ENCODE peak calls at places on chromosome 14, in seven cellular contexts. One of them, this sample, is unnamed. For H3K36me3, the result is how much of the 10 kb centered on the place peaks cover.

GRCh38 chr14:23319746-23320583 is 1.3 kb upstream of the PABPN1 start:
- DNase-seq in heart left ventricle: no peak
- DNase-seq in endodermal cell: peak
- DNase-seq in CD8-positive, alpha-beta memory T cell: no peak
- DNase-seq in aorta: no peak
- DNase-seq in body of pancreas: no peak
- DNase-seq in lower lobe of right lung: no peak
- DNase-seq in this sample: no peak

GRCh38 chr14:44700184-44700583 is 193.1 kb upstream of the FSCB start:
- DNase-seq in heart left ventricle: no peak
- DNase-seq in body of pancreas: no peak
- DNase-seq in endodermal cell: no peak
- DNase-seq in aorta: no peak
- DNase-seq in lower lobe of right lung: no peak
- DNase-seq in CD8-positive, alpha-beta memory T cell: no peak
- DNase-seq in this sample: no peak

GRCh38 chr14:105142651-105143450 is 25.7 kb downstream of the JAG2 start:
- DNase-seq in aorta: no peak
- DNase-seq in body of pancreas: no peak
- DNase-seq in CD8-positive, alpha-beta memory T cell: no peak
- DNase-seq in endodermal cell: peak
- DNase-seq in heart left ventricle: peak
- DNase-seq in lower lobe of right lung: no peak
- DNase-seq in this sample: peak

GRCh38 chr14:29851397-29851796 is 76.2 kb downstream of the PRKD1 start:
- DNase-seq in aorta: no peak
- DNase-seq in body of pancreas: no peak
- DNase-seq in CD8-positive, alpha-beta memory T cell: no peak
- DNase-seq in lower lobe of right lung: no peak
- DNase-seq in heart left ventricle: no peak
- DNase-seq in endodermal cell: no peak
- DNase-seq in this sample: no peak

GRCh38 chr14:101125719-101126375 is 222.3 kb upstream of the RTL1 start:
- DNase-seq in lower lobe of right lung: no peak
- DNase-seq in endodermal cell: peak
- DNase-seq in body of pancreas: no peak
- DNase-seq in aorta: no peak
- DNase-seq in CD8-positive, alpha-beta memory T cell: no peak
- DNase-seq in heart left ventricle: peak
- DNase-seq in this sample: peak

GRCh38 chr14:61769893-61770292 is 7.7 kb downstream of the SNAPC1 start:
- DNase-seq in CD8-positive, alpha-beta memory T cell: no peak
- DNase-seq in heart left ventricle: no peak
- DNase-seq in lower lobe of right lung: no peak
- DNase-seq in body of pancreas: no peak
- DNase-seq in aorta: no peak
- DNase-seq in endodermal cell: no peak
- DNase-seq in this sample: no peak

GRCh38 chr14:46820291-46820690 is 168.7 kb upstream of the RPL10L start:
- DNase-seq in body of pancreas: no peak
- DNase-seq in lower lobe of right lung: peak
- DNase-seq in CD8-positive, alpha-beta memory T cell: no peak
- DNase-seq in aorta: peak
- DNase-seq in endodermal cell: peak
- DNase-seq in heart left ventricle: peak
- DNase-seq in this sample: no peak

GRCh38 chr14:102927878-102928411 is 5.5 kb downstream of the AMN start:
- DNase-seq in body of pancreas: no peak
- DNase-seq in lower lobe of right lung: peak
- DNase-seq in CD8-positive, alpha-beta memory T cell: no peak
- DNase-seq in endodermal cell: peak
- DNase-seq in aorta: no peak
- DNase-seq in heart left ventricle: peak
- DNase-seq in this sample: no peak

GRCh38 chr14:20609215-20610001 is 18.2 kb upstream of the RNASE12 start:
- DNase-seq in body of pancreas: peak
- DNase-seq in endodermal cell: peak
- DNase-seq in lower lobe of right lung: peak
- DNase-seq in aorta: peak
- DNase-seq in CD8-positive, alpha-beta memory T cell: peak
- DNase-seq in heart left ventricle: no peak
- DNase-seq in this sample: peak

GRCh38 chr14:81313775-81314429 is 86.2 kb downstream of the STON2 start:
- DNase-seq in lower lobe of right lung: no peak
- DNase-seq in aorta: no peak
- DNase-seq in CD8-positive, alpha-beta memory T cell: no peak
- DNase-seq in body of pancreas: no peak
- DNase-seq in heart left ventricle: no peak
- DNase-seq in endodermal cell: peak
- DNase-seq in this sample: no peak

GRCh38 chr14:104286496-104286895 is 148.1 kb downstream of the KIF26A start:
- DNase-seq in heart left ventricle: peak
- DNase-seq in endodermal cell: no peak
- DNase-seq in body of pancreas: no peak
- DNase-seq in CD8-positive, alpha-beta memory T cell: no peak
- DNase-seq in lower lobe of right lung: peak
- DNase-seq in aorta: peak
- DNase-seq in this sample: no peak

GRCh38 chr14:23068792-23069412 is 11.6 kb upstream of the CDH24 start:
- DNase-seq in lower lobe of right lung: no peak
- DNase-seq in CD8-positive, alpha-beta memory T cell: peak
- DNase-seq in aorta: peak
- DNase-seq in heart left ventricle: no peak
- DNase-seq in body of pancreas: peak
- DNase-seq in endodermal cell: peak
- DNase-seq in this sample: peak

GRCh38 chr14:67457782-67458181 is 30.7 kb downstream of the TMEM229B start:
- DNase-seq in heart left ventricle: no peak
- DNase-seq in endodermal cell: peak
- DNase-seq in CD8-positive, alpha-beta memory T cell: no peak
- DNase-seq in body of pancreas: peak
- DNase-seq in lower lobe of right lung: peak
- DNase-seq in aorta: no peak
- DNase-seq in this sample: no peak

GRCh38 chr14:37985826-37986470 is 221.8 kb upstream of the SSTR1 start:
- DNase-seq in heart left ventricle: no peak
- DNase-seq in endodermal cell: peak
- DNase-seq in CD8-positive, alpha-beta memory T cell: no peak
- DNase-seq in body of pancreas: peak
- DNase-seq in aorta: no peak
- DNase-seq in lower lobe of right lung: no peak
- DNase-seq in this sample: no peak

GRCh38 chr14:29757188-29757680 is 170.4 kb downstream of the PRKD1 start:
- DNase-seq in endodermal cell: no peak
- DNase-seq in aorta: no peak
- DNase-seq in CD8-positive, alpha-beta memory T cell: no peak
- DNase-seq in heart left ventricle: no peak
- DNase-seq in lower lobe of right lung: no peak
- DNase-seq in body of pancreas: no peak
- DNase-seq in this sample: no peak

GRCh38 chr14:50835280-50835679 is 4.3 kb upstream of the NIN start:
- DNase-seq in body of pancreas: no peak
- DNase-seq in endodermal cell: no peak
- DNase-seq in aorta: no peak
- DNase-seq in heart left ventricle: no peak
- DNase-seq in lower lobe of right lung: no peak
- DNase-seq in CD8-positive, alpha-beta memory T cell: no peak
- DNase-seq in this sample: no peak

GRCh38 chr14:102362084-102362483 is 606 bp downstream of the CINP start:
- DNase-seq in aorta: no peak
- DNase-seq in heart left ventricle: no peak
- DNase-seq in CD8-positive, alpha-beta memory T cell: no peak
- DNase-seq in lower lobe of right lung: no peak
- DNase-seq in endodermal cell: no peak
- DNase-seq in body of pancreas: no peak
- DNase-seq in this sample: no peak

GRCh38 chr14:95300697-95301526 is 18.8 kb downstream of the CLMN start:
- DNase-seq in heart left ventricle: no peak
- DNase-seq in lower lobe of right lung: no peak
- DNase-seq in endodermal cell: no peak
- DNase-seq in CD8-positive, alpha-beta memory T cell: no peak
- DNase-seq in body of pancreas: no peak
- DNase-seq in aorta: no peak
- DNase-seq in this sample: no peak

GRCh38 chr14:79161576-79161975 is 991.4 kb downstream of the NRXN3 start:
- DNase-seq in endodermal cell: peak
- DNase-seq in lower lobe of right lung: no peak
- DNase-seq in aorta: no peak
- DNase-seq in CD8-positive, alpha-beta memory T cell: no peak
- DNase-seq in heart left ventricle: no peak
- DNase-seq in body of pancreas: no peak
- DNase-seq in this sample: no peak

GRCh38 chr14:68612049-68612448 is 180.8 kb downstream of the ZFP36L1 start:
- DNase-seq in aorta: no peak
- DNase-seq in body of pancreas: no peak
- DNase-seq in lower lobe of right lung: no peak
- DNase-seq in endodermal cell: no peak
- DNase-seq in heart left ventricle: no peak
- DNase-seq in CD8-positive, alpha-beta memory T cell: no peak
- DNase-seq in this sample: peak

GRCh38 chr14:95895720-95896119 is 19.1 kb downstream of the TUNAR start:
- DNase-seq in lower lobe of right lung: no peak
- DNase-seq in CD8-positive, alpha-beta memory T cell: no peak
- DNase-seq in body of pancreas: no peak
- DNase-seq in endodermal cell: peak
- DNase-seq in heart left ventricle: no peak
- DNase-seq in aorta: no peak
- DNase-seq in this sample: no peak

GRCh38 chr14:25034803-25035681 is 14.9 kb downstream of the STXBP6 start:
- DNase-seq in endodermal cell: no peak
- DNase-seq in body of pancreas: no peak
- DNase-seq in CD8-positive, alpha-beta memory T cell: no peak
- DNase-seq in heart left ventricle: no peak
- DNase-seq in lower lobe of right lung: no peak
- DNase-seq in aorta: no peak
- DNase-seq in this sample: no peak

GRCh38 chr14:100775351-100775830 is 48.7 kb downstream of the DLK1 start:
- DNase-seq in lower lobe of right lung: no peak
- DNase-seq in body of pancreas: no peak
- DNase-seq in endodermal cell: peak
- DNase-seq in heart left ventricle: peak
- DNase-seq in aorta: no peak
- DNase-seq in CD8-positive, alpha-beta memory T cell: no peak
- DNase-seq in this sample: no peak

GRCh38 chr14:43031598-43031997 is 1424.9 kb downstream of the LRFN5 start:
- DNase-seq in body of pancreas: no peak
- DNase-seq in heart left ventricle: no peak
- DNase-seq in aorta: no peak
- DNase-seq in lower lobe of right lung: no peak
- DNase-seq in CD8-positive, alpha-beta memory T cell: no peak
- DNase-seq in endodermal cell: no peak
- DNase-seq in this sample: no peak

GRCh38 chr14:76876076-76876475 is 49.9 kb downstream of the LRRC74A start:
- DNase-seq in endodermal cell: peak
- DNase-seq in lower lobe of right lung: no peak
- DNase-seq in CD8-positive, alpha-beta memory T cell: peak
- DNase-seq in aorta: no peak
- DNase-seq in body of pancreas: peak
- DNase-seq in heart left ventricle: no peak
- DNase-seq in this sample: no peak

DNA sequence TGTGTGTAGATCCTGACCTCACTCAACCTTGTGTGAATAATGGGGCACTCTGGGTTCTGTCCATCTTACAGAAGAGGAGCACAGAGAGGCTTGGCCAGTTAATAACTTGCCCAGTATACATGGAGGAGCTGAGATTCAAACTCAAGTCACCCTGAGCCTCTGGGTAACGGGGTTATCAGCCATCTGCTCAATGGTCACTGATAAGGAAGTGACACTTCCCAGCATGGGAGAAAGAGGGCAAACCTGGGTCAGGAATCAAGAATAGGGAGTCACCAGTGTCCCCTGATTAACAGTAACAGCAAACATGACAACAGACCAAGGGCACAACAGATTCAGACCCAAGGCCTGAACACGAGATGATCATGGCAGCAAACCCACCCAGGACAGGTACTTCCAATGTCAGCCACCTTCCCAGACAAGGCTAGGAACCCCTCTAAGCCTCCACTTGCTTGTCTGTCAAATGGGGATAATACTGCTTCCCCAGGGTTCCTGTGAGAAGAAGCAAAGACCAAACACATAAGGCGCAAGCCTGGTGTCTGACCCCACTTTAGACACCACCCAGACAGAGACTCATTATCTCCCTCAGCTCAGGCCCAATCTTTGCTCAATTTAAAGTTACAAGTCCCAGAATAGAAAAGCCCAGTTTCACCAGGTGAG is 3.6 kb downstream of the CCDC85C start:
- DNase-seq in aorta: no peak
- DNase-seq in lower lobe of right lung: no peak
- DNase-seq in endodermal cell: no peak
- DNase-seq in heart left ventricle: no peak
- DNase-seq in body of pancreas: no peak
- DNase-seq in CD8-positive, alpha-beta memory T cell: no peak
- DNase-seq in this sample: no peak
- H3K36me3 ChIP-seq in aorta: under half
- H3K36me3 ChIP-seq in lower lobe of right lung: under half
- H3K36me3 ChIP-seq in endodermal cell: under half
- H3K36me3 ChIP-seq in heart left ventricle: under half
- H3K36me3 ChIP-seq in body of pancreas: under half
- H3K36me3 ChIP-seq in CD8-positive, alpha-beta memory T cell: under half
- H3K36me3 ChIP-seq in this sample: under half

DNA sequence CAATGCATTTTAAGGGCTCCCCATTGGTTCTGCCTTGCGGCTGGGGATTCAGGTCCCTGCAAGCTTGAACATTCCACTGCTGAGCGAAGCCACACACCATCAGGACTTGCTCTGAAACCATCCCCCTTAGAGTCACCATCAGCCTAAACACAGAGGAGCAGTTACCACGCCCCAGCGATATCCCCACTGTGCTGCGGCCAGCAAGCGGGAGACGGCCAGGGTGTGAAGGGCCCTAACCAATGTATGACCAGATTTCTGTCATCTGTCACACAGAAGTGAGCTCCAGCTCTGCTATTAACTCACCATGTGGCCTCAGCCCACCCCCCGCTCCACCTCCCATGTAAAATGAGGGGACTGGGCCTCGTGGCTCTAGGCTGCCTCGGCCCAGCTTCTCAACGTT is 29.6 kb downstream of the CCDC88C start:
- DNase-seq in body of pancreas: no peak
- DNase-seq in CD8-positive, alpha-beta memory T cell: no peak
- DNase-seq in aorta: no peak
- DNase-seq in endodermal cell: no peak
- DNase-seq in lower lobe of right lung: peak
- DNase-seq in heart left ventricle: no peak
- DNase-seq in this sample: no peak
- H3K27ac ChIP-seq in body of pancreas: no peak
- H3K27ac ChIP-seq in CD8-positive, alpha-beta memory T cell: no peak
- H3K27ac ChIP-seq in aorta: no peak
- H3K27ac ChIP-seq in endodermal cell: peak
- H3K27ac ChIP-seq in lower lobe of right lung: no peak
- H3K27ac ChIP-seq in heart left ventricle: no peak
- H3K27ac ChIP-seq in this sample: no peak

GRCh38 chr14:35333347-35333730 is 41.2 kb downstream of the PSMA6 start:
- DNase-seq in heart left ventricle: no peak
- DNase-seq in body of pancreas: no peak
- DNase-seq in lower lobe of right lung: no peak
- DNase-seq in endodermal cell: peak
- DNase-seq in CD8-positive, alpha-beta memory T cell: no peak
- DNase-seq in aorta: no peak
- DNase-seq in this sample: no peak
- H3K4me3 ChIP-seq in heart left ventricle: no peak
- H3K4me3 ChIP-seq in body of pancreas: no peak
- H3K4me3 ChIP-seq in lower lobe of right lung: no peak
- H3K4me3 ChIP-seq in endodermal cell: no peak
- H3K4me3 ChIP-seq in CD8-positive, alpha-beta memory T cell: peak
- H3K4me3 ChIP-seq in aorta: no peak
- H3K4me3 ChIP-seq in this sample: no peak

GRCh38 chr14:72945628-72946027 is 19.4 kb downstream of the DCAF4 start:
- DNase-seq in endodermal cell: no peak
- DNase-seq in CD8-positive, alpha-beta memory T cell: no peak
- DNase-seq in body of pancreas: no peak
- DNase-seq in lower lobe of right lung: no peak
- DNase-seq in aorta: no peak
- DNase-seq in heart left ventricle: no peak
- DNase-seq in this sample: no peak
- H3K36me3 ChIP-seq in endodermal cell: under half
- H3K36me3 ChIP-seq in CD8-positive, alpha-beta memory T cell: under half
- H3K36me3 ChIP-seq in body of pancreas: under half
- H3K36me3 ChIP-seq in lower lobe of right lung: half or more
- H3K36me3 ChIP-seq in aorta: under half
- H3K36me3 ChIP-seq in heart left ventricle: under half
- H3K36me3 ChIP-seq in this sample: half or more

This sample was measured in tibial artery.